ENCODE peak calls at places on chromosome 22, in six cellular contexts. V, U, O, A, N and M are unnamed samples.

GRCh38 chr22:30408388-30409101 is 11.7 kb downstream of the SEC14L2 start:
- DNase-seq in V (no peak), N (peak), O (no peak), U (peak), A (peak), M (peak)

GRCh38 chr22:29636751-29637150 is 33.3 kb downstream of the NF2 start:
- DNase-seq in O (no peak), N (no peak), A (no peak), V (no peak), U (no peak), M (no peak)

GRCh38 chr22:36411589-36412258 is 24.0 kb upstream of the MYH9 start:
- DNase-seq in N (no peak), O (no peak), U (no peak), A (no peak), V (no peak), M (no peak)

GRCh38 chr22:27801197-27801615 is 350 bp downstream of the MN1 start:
- DNase-seq in A (peak), V (no peak), N (no peak), U (peak), O (no peak), M (peak)

GRCh38 chr22:46908641-46909107 is 146.2 kb downstream of the TBC1D22A start:
- DNase-seq in O (no peak), U (no peak), A (no peak), N (no peak), V (no peak), M (no peak)

GRCh38 chr22:45976351-45977002 is 485 bp downstream of the WNT7B start:
- DNase-seq in A (no peak), U (no peak), N (no peak), V (no peak), O (no peak), M (no peak)

GRCh38 chr22:46068176-46068907 is 82.0 kb upstream of the PPARA start:
- DNase-seq in U (peak), V (no peak), N (peak), A (peak), O (no peak), M (no peak)

GRCh38 chr22:37661160-37661924 is 2.8 kb downstream of the PDXP start:
- DNase-seq in N (no peak), U (peak), A (peak), V (no peak), O (no peak), M (peak)

GRCh38 chr22:49066619-49067018 is 761.1 kb downstream of the BRD1 start:
- DNase-seq in N (no peak), A (no peak), V (no peak), O (no peak), U (no peak), M (no peak)

GRCh38 chr22:49960967-49961600 is 512 bp downstream of the PIM3 start:
- DNase-seq in A (no peak), V (no peak), U (peak), O (no peak), N (no peak), M (peak)

GRCh38 chr22:26697151-26697550 is 39.8 kb downstream of the MIAT start:
- DNase-seq in V (no peak), U (no peak), N (no peak), O (no peak), A (no peak), M (no peak)

GRCh38 chr22:46632646-46633249 is 12.6 kb downstream of the GRAMD4 start:
- DNase-seq in U (no peak), N (no peak), V (no peak), A (no peak), O (no peak), M (no peak)

GRCh38 chr22:29309332-29310064 is 3.0 kb downstream of the GAS2L1 start:
- DNase-seq in A (no peak), O (no peak), U (peak), N (no peak), V (no peak), M (no peak)

GRCh38 chr22:50303848-50304527 is 3.5 kb downstream of the PLXNB2 start:
- DNase-seq in O (no peak), A (peak), N (peak), U (no peak), V (peak), M (no peak)

GRCh38 chr22:37425369-37425768 is 1.9 kb downstream of the ELFN2 start:
- DNase-seq in N (no peak), A (no peak), V (no peak), U (no peak), O (no peak), M (no peak)

GRCh38 chr22:29593923-29594322 is 9.5 kb upstream of the NF2 start:
- DNase-seq in V (no peak), U (no peak), A (no peak), O (no peak), N (no peak), M (no peak)

GRCh38 chr22:49845241-49845640 is 8.4 kb upstream of the ZBED4 start:
- DNase-seq in N (no peak), A (no peak), O (no peak), V (no peak), U (no peak), M (no peak)

GRCh38 chr22:39290248-39290720 is 29.1 kb downstream of the RPL3 start:
- DNase-seq in V (no peak), O (no peak), U (no peak), A (no peak), N (peak), M (no peak)
- H3K4me3 ChIP-seq in V (no peak), O (no peak), U (no peak), A (no peak), N (no peak), M (no peak)

DNA sequence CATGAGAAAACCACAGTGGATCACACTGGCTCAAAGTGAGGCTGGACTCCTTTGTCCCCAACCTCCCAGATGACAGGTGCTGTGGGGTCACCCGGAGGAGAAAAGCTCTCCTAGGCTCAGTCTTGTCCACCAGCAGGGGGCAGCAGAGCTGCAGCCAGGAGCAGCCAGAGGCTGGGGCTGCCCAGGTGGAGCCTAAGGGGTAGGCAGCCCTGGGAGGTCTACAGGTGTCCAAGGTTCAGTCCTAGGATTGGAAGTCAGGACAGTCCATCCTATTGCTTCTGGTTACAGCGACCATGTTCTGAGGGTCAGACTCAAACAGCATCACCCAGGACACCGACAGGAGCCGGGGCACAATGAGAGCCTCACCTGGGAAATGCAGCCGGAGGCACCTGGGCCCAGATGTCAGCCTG is 77.6 kb upstream of the IGLL5 start:
- DNase-seq in N (no peak), A (no peak), V (peak), O (no peak), U (no peak), M (peak)
- TF ChIP-seq CTCF in N (no peak), A (no peak), V (peak), O (peak), U (no peak), M (peak)

DNA sequence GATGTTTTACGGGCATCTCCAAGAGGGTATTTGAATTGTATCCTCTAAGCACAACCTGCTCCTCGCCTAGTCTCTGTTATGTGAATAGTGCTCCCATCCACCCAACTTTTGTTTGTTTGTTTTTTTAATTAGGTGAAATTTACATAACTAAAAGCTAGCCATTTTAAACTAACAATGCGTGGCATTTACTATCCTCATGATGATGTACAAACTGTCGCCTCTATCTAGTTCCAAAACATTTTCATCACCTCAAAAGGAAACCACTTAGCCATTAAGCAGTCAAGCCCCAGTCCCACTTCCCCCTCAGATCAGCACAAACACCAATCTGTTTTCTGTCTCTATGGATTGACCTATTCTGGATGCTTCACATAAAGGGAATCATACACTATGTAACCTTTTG is 3.9 kb downstream of the SYN3 start:
- DNase-seq in U (no peak), N (no peak), O (no peak), V (no peak), A (no peak), M (no peak)
- H3K4me3 ChIP-seq in U (no peak), N (no peak), O (no peak), V (no peak), A (no peak), M (no peak)

DNA sequence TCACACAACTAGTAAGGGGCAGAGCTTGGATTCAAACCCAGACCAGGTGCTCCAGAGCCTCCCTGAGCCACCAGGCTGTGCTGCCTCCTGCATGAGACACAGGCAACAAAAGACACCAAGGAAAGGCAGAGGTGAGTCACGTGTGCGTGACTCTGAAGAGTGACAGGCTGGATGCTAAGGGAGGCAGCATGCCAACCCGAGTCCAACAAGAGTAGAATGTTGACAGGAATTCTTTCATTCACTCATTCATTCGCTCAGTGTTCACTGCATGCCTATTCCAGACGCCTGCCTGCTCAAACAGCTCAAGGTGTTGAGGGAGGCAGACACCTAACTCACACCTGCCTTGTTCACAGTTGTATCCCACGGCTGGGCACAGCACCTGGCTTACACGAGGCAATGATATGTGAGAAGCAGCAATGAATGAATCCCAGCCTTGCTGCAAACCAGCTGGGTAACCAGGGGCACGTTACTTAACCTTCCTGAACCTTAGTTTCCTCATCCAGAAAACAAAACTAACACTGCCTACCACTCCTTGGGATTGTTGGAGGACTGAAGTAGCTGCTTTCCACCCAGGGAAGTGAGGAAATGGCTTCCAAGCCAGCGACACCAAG is 73.8 kb upstream of the ARFGAP3 start:
- DNase-seq in U (no peak), N (peak), V (no peak), O (peak), A (peak), M (peak)
- TF ChIP-seq CTCF in U (peak), N (peak), V (no peak), O (peak), A (peak), M (no peak)